ENCODE peak calls at places on chromosomes 16 and 17, in nine cellular contexts. A is colonic mucosa, L is ovary, N is mucosa of descending colon, I is upper lobe of right lung, C is choroid plexus epithelial cell, P is cardiac fibroblast, V is brain microvascular endothelial cell, K is cardiac muscle cell. B is an unnamed sample.

GRCh38 chr17:33292184-33292980 is 713 bp downstream of the ASIC2 start:
- DNase-seq in C (peak), K (peak), I (no peak), N (peak), P (peak), L (peak), V (no peak), A (peak), B (peak)

GRCh38 chr17:64106918-64107317 is 23.0 kb downstream of the ERN1 start:
- DNase-seq in C (no peak), P (no peak), V (no peak), A (no peak), I (no peak), N (no peak), L (no peak), K (no peak), B (no peak)

GRCh38 chr17:78108726-78109488 is 19.6 kb downstream of the TMC6 start:
- DNase-seq in N (no peak), L (peak), C (no peak), I (no peak), K (no peak), P (no peak), A (no peak), V (no peak), B (no peak)

GRCh38 chr16:75957870-75958269 is 231.6 kb upstream of the CPHXL start:
- DNase-seq in I (no peak), C (no peak), P (no peak), N (no peak), V (no peak), L (no peak), A (no peak), K (no peak), B (no peak)

GRCh38 chr16:73025506-73026131 is 22.3 kb downstream of the ZFHX3 start:
- DNase-seq in C (no peak), P (no peak), K (no peak), V (no peak), I (no peak), L (no peak), A (no peak), N (no peak), B (no peak)

GRCh38 chr17:66677201-66677981 is 157.5 kb upstream of the CACNG5 start:
- DNase-seq in V (peak), P (peak), K (no peak), L (no peak), N (no peak), I (no peak), C (peak), A (no peak), B (no peak)

GRCh38 chr17:58308173-58308984 is 20.2 kb downstream of the TSPOAP1 start:
- DNase-seq in A (no peak), P (no peak), C (no peak), I (no peak), N (no peak), L (peak), V (no peak), K (peak), B (peak)

GRCh38 chr17:19327039-19327776 is 35.3 kb downstream of the B9D1 start:
- DNase-seq in A (no peak), L (peak), I (peak), V (peak), N (no peak), K (no peak), C (peak), P (peak), B (no peak)

GRCh38 chr16:4193920-4194319 is 48.0 kb downstream of the SRL start:
- DNase-seq in A (no peak), V (no peak), N (no peak), P (no peak), L (no peak), C (no peak), I (no peak), K (no peak), B (no peak)

GRCh38 chr16:3070608-3071111 is 5.2 kb downstream of the IL32 start:
- DNase-seq in L (no peak), A (no peak), N (peak), P (no peak), I (no peak), C (no peak), K (no peak), V (no peak), B (no peak)

GRCh38 chr17:61444831-61445230 is 7.4 kb upstream of the TBX4 start:
- DNase-seq in N (no peak), C (no peak), P (no peak), K (no peak), L (no peak), A (no peak), V (no peak), I (no peak), B (no peak)

GRCh38 chr16:3842994-3843393 is 37.5 kb downstream of the CREBBP start:
- DNase-seq in P (no peak), I (no peak), N (no peak), C (peak), K (no peak), V (no peak), A (no peak), L (no peak), B (peak)

GRCh38 chr16:50066482-50067289 is 916 bp downstream of the HEATR3 start:
- DNase-seq in P (peak), V (no peak), A (no peak), C (no peak), L (no peak), N (no peak), I (no peak), K (no peak), B (no peak)

GRCh38 chr17:82545071-82545462 is 25.5 kb downstream of the FOXK2 start:
- DNase-seq in C (peak), I (no peak), K (no peak), V (peak), L (peak), P (peak), N (no peak), A (no peak), B (peak)

GRCh38 chr16:71723537-71724319 is 773 bp downstream of the PHLPP2 start:
- DNase-seq in V (peak), L (peak), A (peak), K (peak), N (peak), I (peak), C (peak), P (peak), B (peak)

GRCh38 chr17:7239091-7240027 is at the start of gene PHF23:
- DNase-seq in L (peak), K (peak), N (peak), C (peak), I (peak), V (peak), A (peak), P (peak), B (peak)

GRCh38 chr17:66627985-66628384 is 206.9 kb upstream of the CACNG5 start:
- DNase-seq in I (no peak), K (peak), P (no peak), L (no peak), A (no peak), N (no peak), V (no peak), C (peak), B (no peak)

GRCh38 chr17:4944163-4944553 is 4.1 kb downstream of the RNF167 start:
- DNase-seq in K (no peak), N (peak), I (no peak), P (no peak), C (no peak), A (no peak), V (no peak), L (no peak), B (peak)

GRCh38 chr17:4944554-4945175 is 3.7 kb downstream of the PFN1 start:
- DNase-seq in A (no peak), I (no peak), P (no peak), C (no peak), L (no peak), V (no peak), N (peak), K (no peak), B (peak)

GRCh38 chr17:4946312-4946976 is 1.9 kb downstream of the PFN1 start:
- DNase-seq in N (no peak), I (no peak), C (no peak), L (no peak), K (no peak), P (no peak), A (no peak), V (no peak), B (no peak)

GRCh38 chr17:4945944-4946280 is 2.4 kb downstream of the PFN1 start:
- DNase-seq in A (no peak), I (no peak), L (no peak), C (no peak), K (no peak), N (no peak), P (no peak), V (no peak), B (peak)

DNA sequence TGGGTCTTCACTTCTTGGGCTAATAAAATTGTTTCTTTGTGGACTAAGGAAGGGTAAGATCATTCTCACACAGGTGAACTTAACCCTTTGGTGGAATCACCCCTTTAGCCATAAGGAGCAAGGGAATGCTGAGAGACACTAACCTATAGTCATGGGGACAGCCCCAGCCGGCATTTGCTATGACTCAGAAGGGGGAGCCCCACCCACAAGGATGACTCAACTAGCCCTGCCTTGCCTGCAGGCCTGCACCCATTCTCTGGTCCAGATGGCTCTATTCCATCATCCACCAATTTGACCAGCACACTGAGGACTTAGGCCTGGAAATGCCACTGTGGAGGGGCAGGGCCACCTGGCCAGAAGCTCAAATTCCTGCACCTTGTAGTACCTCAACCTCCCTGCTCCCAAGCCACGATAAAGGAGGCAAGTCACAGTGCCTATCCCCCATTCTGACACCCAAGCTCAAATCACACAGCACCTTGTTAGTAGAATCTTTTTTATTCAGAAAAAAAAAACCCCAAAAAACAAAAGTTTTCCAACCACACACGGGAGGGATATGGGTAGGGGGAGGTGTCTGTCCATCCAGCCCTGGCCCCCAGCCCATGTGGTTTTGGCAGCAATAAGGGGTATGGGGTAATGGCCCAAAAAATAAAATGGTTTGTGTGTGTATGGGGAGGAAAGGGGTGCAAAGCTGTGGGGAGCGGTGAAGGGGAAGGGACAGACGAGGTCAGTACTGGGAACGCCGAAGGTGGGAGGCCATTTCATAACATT is 3.0 kb downstream of the PFN1 start:
- DNase-seq in I (peak), V (peak), A (peak), C (peak), N (peak), L (peak), P (peak), K (no peak), B (peak)
- H3K4me3 ChIP-seq in I (peak), V (peak), A (peak), C (peak), N (no peak), L (no peak), P (peak), K (no peak), B (no peak)

GRCh38 chr17:45123076-45123770 is 9.1 kb downstream of the PLCD3 start:
- DNase-seq in P (no peak), N (no peak), A (no peak), K (no peak), I (no peak), C (no peak), L (no peak), V (no peak), B (no peak)
- H3K4me3 ChIP-seq in P (no peak), N (no peak), A (no peak), K (no peak), I (no peak), C (no peak), L (no peak), V (no peak), B (no peak)

DNA sequence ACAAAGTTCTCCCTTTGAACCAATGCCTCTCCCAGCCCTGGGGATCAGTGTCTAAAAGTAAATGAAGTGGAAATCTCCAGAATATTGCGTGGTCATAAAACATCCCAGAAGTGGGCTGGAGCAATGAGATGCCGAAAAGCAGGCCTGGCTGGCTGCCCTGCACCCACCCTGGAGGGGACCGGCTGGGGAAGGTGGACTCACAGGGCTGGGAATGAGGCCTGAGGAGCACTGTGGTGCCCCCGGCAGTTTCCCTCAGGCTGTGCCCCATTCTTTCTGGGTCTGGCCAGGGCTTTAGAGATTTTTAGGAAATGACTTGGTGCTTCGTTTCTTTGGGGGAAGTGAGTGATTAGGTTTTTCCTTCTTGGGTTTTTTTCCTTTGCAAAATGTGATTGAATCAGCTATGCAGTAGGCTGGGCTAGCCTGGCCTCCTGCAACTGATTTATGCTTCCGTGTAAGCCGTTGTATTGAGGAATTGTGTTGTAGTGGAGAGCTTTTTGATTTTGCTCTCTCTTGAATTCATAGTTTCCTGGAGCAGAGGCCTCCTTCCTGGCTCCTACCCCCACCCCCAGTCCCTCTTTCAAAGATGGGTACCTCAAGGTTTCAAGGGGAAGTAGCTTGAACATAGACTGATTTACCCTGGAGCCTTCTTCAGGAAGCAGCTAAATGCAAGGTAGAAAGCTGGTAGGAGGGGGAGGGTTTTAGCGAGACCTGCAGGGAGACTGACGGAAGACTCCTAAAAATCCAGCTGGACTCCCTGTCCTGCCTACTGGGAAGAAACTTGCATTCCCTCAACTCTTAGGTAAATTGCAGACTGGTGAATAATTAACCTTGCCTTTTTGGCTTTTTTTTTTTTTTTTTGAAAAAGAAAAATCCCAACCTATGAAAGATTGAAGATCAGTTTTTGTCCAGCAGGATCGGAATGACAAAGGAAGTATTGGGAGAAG is 170.3 kb downstream of the RAB11FIP4 start:
- DNase-seq in K (no peak), V (no peak), C (no peak), I (no peak), A (peak), L (no peak), P (peak), N (no peak), B (peak)
- H3K4me3 ChIP-seq in K (no peak), V (peak), C (peak), I (peak), A (no peak), L (no peak), P (peak), N (no peak), B (no peak)

GRCh38 chr16:57629516-57630401 is 1.3 kb downstream of the ADGRG1 start:
- DNase-seq in C (no peak), A (no peak), I (no peak), L (no peak), P (no peak), K (no peak), V (no peak), N (no peak), B (no peak)

GRCh38 chr16:57630931-57631845 is 2.8 kb downstream of the ADGRG1 start:
- DNase-seq in N (no peak), C (no peak), P (no peak), K (no peak), L (no peak), V (no peak), A (no peak), I (no peak), B (no peak)

GRCh38 chr16:57632568-57632967 is 4.1 kb downstream of the ADGRG1 start:
- DNase-seq in L (no peak), C (no peak), A (no peak), N (no peak), I (no peak), K (no peak), V (no peak), P (no peak), B (no peak)

GRCh38 chr16:57628782-57629181 is 352 bp downstream of the ADGRG1 start:
- DNase-seq in I (no peak), N (no peak), V (no peak), P (no peak), K (no peak), A (no peak), C (no peak), L (no peak), B (no peak)

DNA sequence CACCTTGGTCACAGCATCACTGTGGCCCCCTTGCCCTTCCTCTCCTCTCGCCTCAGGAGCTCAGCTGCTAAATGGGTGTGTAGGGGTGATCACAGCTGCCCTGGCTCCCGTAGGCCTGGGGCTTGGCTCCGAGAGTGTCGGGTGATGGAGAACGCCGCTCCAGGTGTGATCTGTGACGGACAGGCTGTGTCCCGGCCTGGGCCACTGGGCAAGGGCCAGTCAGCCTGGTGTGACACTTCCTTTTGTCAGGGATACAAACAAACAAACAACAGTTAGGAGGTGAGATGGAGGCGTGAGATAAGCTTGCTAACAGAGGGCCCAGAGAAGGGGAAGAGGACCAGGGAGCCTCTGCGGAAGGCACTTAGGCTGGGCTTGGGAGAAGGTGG is 2.0 kb downstream of the ADGRG1 start:
- DNase-seq in I (no peak), P (no peak), V (no peak), N (no peak), K (no peak), C (no peak), L (no peak), A (no peak), B (no peak)
- H3K4me3 ChIP-seq in I (peak), P (no peak), V (no peak), N (no peak), K (no peak), C (no peak), L (no peak), A (no peak), B (no peak)

GRCh38 chr16:10181196-10182162 is 749 bp downstream of the GRIN2A start:
- DNase-seq in P (peak), I (peak), C (peak), L (peak), V (peak), N (peak), K (peak), A (peak), B (peak)
- H3K4me3 ChIP-seq in P (no peak), I (peak), C (no peak), L (peak), V (no peak), N (no peak), K (peak), A (no peak), B (peak)

DNA sequence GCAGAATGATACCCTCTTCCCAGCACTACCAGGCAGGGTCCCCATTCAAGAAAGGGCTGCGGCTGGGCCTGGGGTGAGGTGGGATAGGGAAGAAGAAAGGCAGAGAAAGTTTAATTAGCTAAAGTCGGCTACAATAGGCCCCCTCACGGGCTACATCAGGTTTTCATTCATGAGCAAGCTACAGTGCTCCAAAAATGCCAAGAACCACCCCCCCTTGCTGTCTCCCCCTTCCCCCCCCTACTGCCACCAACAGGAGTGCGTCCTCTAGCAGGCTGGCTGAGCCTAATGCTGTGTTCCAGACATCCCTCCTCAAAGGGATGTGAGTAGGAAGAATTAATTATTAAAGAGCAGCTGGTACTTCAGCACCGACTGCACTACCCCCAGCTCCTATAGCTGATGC is 2.2 kb downstream of the HDAC5 start:
- DNase-seq in V (no peak), C (no peak), N (no peak), A (no peak), P (no peak), K (no peak), L (no peak), I (no peak), B (peak)
- H3K4me3 ChIP-seq in V (no peak), C (no peak), N (no peak), A (no peak), P (no peak), K (peak), L (no peak), I (no peak), B (no peak)

GRCh38 chr17:68512967-68513474 is 791 bp downstream of the PRKAR1A start:
- DNase-seq in V (peak), I (no peak), P (peak), A (peak), C (peak), K (peak), L (no peak), N (no peak), B (peak)

GRCh38 chr17:68513932-68514331 is 1.7 kb downstream of the PRKAR1A start:
- DNase-seq in K (no peak), N (no peak), C (no peak), V (no peak), I (no peak), P (no peak), A (no peak), L (no peak), B (no peak)

GRCh38 chr17:68515238-68515637 is 3.0 kb downstream of the PRKAR1A start:
- DNase-seq in L (no peak), P (no peak), C (peak), A (no peak), I (no peak), K (peak), V (peak), N (no peak), B (no peak)

GRCh38 chr17:68516732-68517131 is 4.5 kb downstream of the PRKAR1A start:
- DNase-seq in I (no peak), V (no peak), A (no peak), P (no peak), L (no peak), K (no peak), N (no peak), C (peak), B (no peak)

GRCh38 chr17:68514809-68515208 is 2.6 kb downstream of the PRKAR1A start:
- DNase-seq in A (no peak), I (no peak), L (no peak), P (peak), N (no peak), K (no peak), C (peak), V (peak), B (no peak)
- H3K4me3 ChIP-seq in A (peak), I (peak), L (no peak), P (peak), N (no peak), K (peak), C (peak), V (peak), B (no peak)

GRCh38 chr16:53091508-53092211 is 36.9 kb downstream of the CHD9 start:
- DNase-seq in L (peak), A (peak), I (no peak), P (peak), V (peak), C (peak), K (peak), N (peak), B (peak)
- H3K4me3 ChIP-seq in L (no peak), A (no peak), I (no peak), P (peak), V (no peak), C (no peak), K (no peak), N (no peak), B (no peak)

GRCh38 chr17:74214642-74215331 is 1.4 kb downstream of the TTYH2 start:
- DNase-seq in N (no peak), P (no peak), V (no peak), A (no peak), I (no peak), C (no peak), K (no peak), L (no peak), B (no peak)

GRCh38 chr17:74215332-74215727 is 2.0 kb downstream of the TTYH2 start:
- DNase-seq in K (no peak), V (no peak), C (no peak), I (no peak), P (no peak), N (no peak), A (no peak), L (no peak), B (no peak)

GRCh38 chr17:74212262-74212912 is 984 bp upstream of the TTYH2 start:
- DNase-seq in A (peak), P (peak), I (no peak), V (no peak), N (no peak), L (no peak), C (no peak), K (no peak), B (peak)

GRCh38 chr17:74212913-74213791 is at the start of gene TTYH2:
- DNase-seq in A (peak), K (peak), P (peak), I (peak), L (peak), N (peak), C (peak), V (peak), B (peak)

GRCh38 chr17:74213897-74214386 is 571 bp downstream of the TTYH2 start:
- DNase-seq in P (no peak), A (peak), N (no peak), L (peak), C (no peak), K (no peak), V (no peak), I (no peak), B (peak)
- H3K4me3 ChIP-seq in P (peak), A (peak), N (no peak), L (peak), C (peak), K (peak), V (peak), I (peak), B (peak)

B was measured in H7.